ENCODE peak calls at places on chromosome 21, in four cellular contexts. One of them, this sample, is unnamed.
A peak's percentile ranks its signal among the peaks of the same experiment; 100 is the strongest.

GRCh38 chr21:39681845-39682244 is 63.1 kb upstream of the IGSF5 start:
- DNase-seq in IMR-90: peak; percentile 13
- DNase-seq in GM12878: no peak
- DNase-seq in A549: no peak
- DNase-seq in this sample: no peak

GRCh38 chr21:29843818-29844217 is 96.0 kb downstream of the GRIK1 start:
- DNase-seq in IMR-90: no peak
- DNase-seq in GM12878: no peak
- DNase-seq in A549: no peak
- DNase-seq in this sample: no peak

GRCh38 chr21:25838809-25839208 is 104.0 kb downstream of the GABPA start:
- DNase-seq in GM12878: no peak
- DNase-seq in IMR-90: peak; percentile 20
- DNase-seq in A549: no peak
- DNase-seq in this sample: no peak

GRCh38 chr21:17688912-17689874 is 76.5 kb upstream of the BTG3 start:
- DNase-seq in IMR-90: peak; percentile 12
- DNase-seq in A549: no peak
- DNase-seq in GM12878: no peak
- DNase-seq in this sample: peak; percentile 19

GRCh38 chr21:43921602-43921978 is 56.6 kb downstream of the AGPAT3 start:
- DNase-seq in IMR-90: no peak
- DNase-seq in A549: no peak
- DNase-seq in GM12878: peak; percentile 39
- DNase-seq in this sample: peak; percentile 31

GRCh38 chr21:32597205-32597604 is 11.9 kb upstream of the TCP10L start:
- DNase-seq in IMR-90: peak; percentile 95
- DNase-seq in GM12878: no peak
- DNase-seq in A549: peak; percentile 12
- DNase-seq in this sample: no peak

GRCh38 chr21:38343691-38344090 is 86.9 kb downstream of the KCNJ15 start:
- DNase-seq in IMR-90: peak; percentile 49
- DNase-seq in A549: peak; percentile 58
- DNase-seq in GM12878: no peak
- DNase-seq in this sample: no peak

GRCh38 chr21:32599146-32599925 is 12.8 kb downstream of the CFAP298 start:
- DNase-seq in A549: no peak
- DNase-seq in IMR-90: no peak
- DNase-seq in GM12878: no peak
- DNase-seq in this sample: no peak

GRCh38 chr21:44088401-44088780 is 18.8 kb upstream of the PWP2 start:
- DNase-seq in A549: no peak
- DNase-seq in IMR-90: no peak
- DNase-seq in GM12878: no peak
- DNase-seq in this sample: no peak

GRCh38 chr21:32843561-32843960 is 72.0 kb upstream of the PAXBP1 start:
- DNase-seq in IMR-90: no peak
- DNase-seq in A549: no peak
- DNase-seq in GM12878: no peak
- DNase-seq in this sample: no peak

DNA sequence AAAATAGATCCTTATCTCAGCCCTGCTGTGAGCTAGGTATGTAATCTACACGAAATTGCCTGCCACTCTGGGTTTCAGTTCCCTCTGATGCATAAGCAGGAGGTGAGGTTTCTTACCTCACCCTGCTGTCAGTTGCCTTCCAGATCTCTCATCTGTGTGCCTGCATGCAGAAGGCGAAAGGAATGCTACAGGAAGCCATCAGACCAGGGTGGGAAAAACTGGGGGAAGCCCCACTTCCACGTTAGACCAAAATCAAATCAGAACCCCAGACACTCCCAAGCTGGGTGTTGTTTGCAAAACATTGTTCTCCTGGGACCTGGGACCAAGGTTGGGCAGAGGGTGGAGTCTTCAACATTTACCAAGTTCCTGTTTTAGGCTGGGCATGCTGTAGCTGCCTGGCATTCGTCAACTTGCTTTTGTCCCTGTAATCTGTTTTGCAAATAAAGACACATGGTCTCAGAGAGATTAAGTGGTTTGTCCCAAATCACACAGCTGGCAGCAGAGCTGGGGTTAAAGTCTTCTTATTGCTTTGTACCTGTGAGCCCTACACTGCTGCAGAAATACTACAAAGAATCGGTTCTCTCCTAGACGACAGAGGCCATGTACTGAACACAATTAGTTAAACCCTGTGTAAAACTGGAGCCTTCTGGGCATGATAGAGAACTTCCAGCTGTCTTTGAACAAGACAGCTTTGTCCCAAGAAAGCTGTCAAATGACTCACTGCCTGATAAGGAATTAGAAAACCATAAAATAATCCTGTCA is 389.7 kb upstream of the RUNX1 start:
- DNase-seq in IMR-90: peak; percentile 11
- DNase-seq in A549: no peak
- DNase-seq in GM12878: peak; percentile 21
- DNase-seq in this sample: no peak
- TF ChIP-seq SMC3 in IMR-90: no peak
- TF ChIP-seq SMC3 in A549: no peak
- TF ChIP-seq SMC3 in GM12878: no peak
- TF ChIP-seq SMC3 in this sample: no peak

GRCh38 chr21:40795313-40795712 is 51.6 kb downstream of the DSCAM start:
- DNase-seq in IMR-90: no peak
- DNase-seq in GM12878: no peak
- DNase-seq in A549: no peak
- DNase-seq in this sample: no peak
- TF ChIP-seq ELK1 in IMR-90: no peak
- TF ChIP-seq ELK1 in GM12878: no peak
- TF ChIP-seq ELK1 in A549: no peak
- TF ChIP-seq ELK1 in this sample: no peak

GRCh38 chr21:15057290-15057689 is 7.5 kb downstream of the NRIP1 start:
- DNase-seq in GM12878: no peak
- DNase-seq in IMR-90: no peak
- DNase-seq in A549: no peak
- DNase-seq in this sample: no peak

GRCh38 chr21:15060776-15061175 is 4.0 kb downstream of the NRIP1 start:
- DNase-seq in IMR-90: peak; percentile 51
- DNase-seq in GM12878: no peak
- DNase-seq in A549: no peak
- DNase-seq in this sample: peak; percentile 24

GRCh38 chr21:15061284-15061683 is 3.5 kb downstream of the NRIP1 start:
- DNase-seq in IMR-90: no peak
- DNase-seq in A549: no peak
- DNase-seq in GM12878: no peak
- DNase-seq in this sample: no peak

GRCh38 chr21:15059397-15059796 is 5.4 kb downstream of the NRIP1 start:
- DNase-seq in IMR-90: no peak
- DNase-seq in GM12878: no peak
- DNase-seq in A549: no peak
- DNase-seq in this sample: no peak

DNA sequence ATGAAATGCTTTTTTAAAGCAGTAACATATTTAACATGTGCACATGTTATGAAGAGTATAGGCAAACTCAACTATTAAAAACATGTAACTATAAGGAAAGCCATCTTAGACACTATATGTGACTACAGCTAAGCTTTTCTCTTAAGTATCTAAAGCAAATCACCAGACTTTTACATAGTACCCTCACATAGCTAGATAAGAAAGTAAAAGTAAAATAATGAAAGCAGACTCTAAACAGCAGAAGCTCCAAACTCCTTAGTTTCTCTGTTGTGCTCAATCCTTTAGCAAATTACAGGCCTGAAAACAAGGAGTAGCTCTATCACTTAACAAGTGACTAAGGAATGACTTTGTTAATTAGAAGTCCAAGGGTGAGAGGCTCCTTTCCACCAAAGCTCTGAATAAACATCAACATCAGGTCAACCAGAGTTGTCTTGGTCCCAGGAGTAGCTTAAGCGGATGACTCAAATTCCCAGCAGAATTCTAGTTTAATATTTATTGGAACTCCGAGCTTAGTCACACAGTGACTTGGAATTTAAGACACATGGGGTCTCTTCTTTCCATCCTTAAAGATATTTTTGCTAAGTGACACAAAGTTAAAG is 6.0 kb downstream of the NRIP1 start:
- DNase-seq in IMR-90: peak; percentile 68
- DNase-seq in A549: peak; percentile 5
- DNase-seq in GM12878: no peak
- DNase-seq in this sample: peak; percentile 34
- TF ChIP-seq SMC3 in IMR-90: no peak
- TF ChIP-seq SMC3 in A549: no peak
- TF ChIP-seq SMC3 in GM12878: no peak
- TF ChIP-seq SMC3 in this sample: no peak

GRCh38 chr21:42426424-42426823 is 22.7 kb downstream of the UBASH3A start:
- DNase-seq in IMR-90: no peak
- DNase-seq in GM12878: no peak
- DNase-seq in A549: no peak
- DNase-seq in this sample: no peak

GRCh38 chr21:42425603-42425985 is 21.9 kb downstream of the UBASH3A start:
- DNase-seq in IMR-90: no peak
- DNase-seq in GM12878: peak; percentile 84
- DNase-seq in A549: no peak
- DNase-seq in this sample: no peak

GRCh38 chr21:42427809-42428419 is 24.2 kb downstream of the UBASH3A start:
- DNase-seq in A549: no peak
- DNase-seq in GM12878: no peak
- DNase-seq in IMR-90: no peak
- DNase-seq in this sample: no peak

GRCh38 chr21:42424848-42425602 is 21.3 kb downstream of the UBASH3A start:
- DNase-seq in IMR-90: no peak
- DNase-seq in A549: no peak
- DNase-seq in GM12878: no peak
- DNase-seq in this sample: no peak

GRCh38 chr21:42426876-42427480 is 23.3 kb downstream of the UBASH3A start:
- DNase-seq in GM12878: no peak
- DNase-seq in IMR-90: no peak
- DNase-seq in A549: no peak
- DNase-seq in this sample: no peak
- TF ChIP-seq ELK1 in GM12878: no peak
- TF ChIP-seq ELK1 in IMR-90: no peak
- TF ChIP-seq ELK1 in A549: no peak
- TF ChIP-seq ELK1 in this sample: no peak

DNA sequence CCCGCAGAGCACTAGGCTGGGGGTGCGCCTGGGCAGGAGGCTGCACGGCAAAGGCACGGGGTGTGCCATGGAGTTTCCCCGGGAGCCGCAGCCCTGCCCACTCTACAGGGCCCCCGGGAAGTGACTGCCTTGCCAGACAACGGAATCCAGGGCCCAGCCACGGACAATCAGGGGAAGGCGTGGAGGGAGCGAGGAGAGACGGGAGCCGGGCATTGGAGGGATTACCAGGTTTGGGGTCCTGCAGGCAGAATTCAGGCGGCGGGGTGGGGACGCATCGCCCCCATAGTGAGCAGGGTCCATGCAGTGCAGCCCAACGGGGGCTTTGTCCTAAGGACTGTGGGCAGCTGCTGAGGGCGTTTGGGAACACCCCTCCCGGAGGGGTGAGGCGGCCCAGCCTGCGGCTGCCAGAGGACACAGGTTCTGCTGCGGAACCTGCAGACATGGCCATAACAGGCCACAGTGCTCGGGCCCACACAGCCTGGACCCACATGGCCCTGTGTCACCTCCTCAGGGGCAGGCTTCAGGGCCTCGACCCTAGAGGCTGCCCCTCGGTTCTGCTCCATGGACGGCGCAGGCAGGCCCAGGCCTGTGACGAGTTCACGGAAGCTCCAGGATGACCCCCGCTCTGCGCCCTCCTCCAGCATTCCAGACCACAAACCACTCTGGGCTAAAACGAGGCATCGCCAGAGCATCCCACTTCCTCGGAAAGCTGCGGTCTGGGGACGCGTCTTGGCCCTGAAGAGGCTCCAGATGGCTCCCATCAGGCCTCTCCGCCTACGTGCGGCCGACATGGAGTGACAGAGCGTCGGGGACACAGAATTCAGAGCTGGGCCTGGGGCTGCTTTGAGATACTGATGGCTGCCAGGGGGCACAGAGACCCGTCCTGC is 54.5 kb downstream of the COL6A1 start:
- DNase-seq in A549: no peak
- DNase-seq in GM12878: no peak
- DNase-seq in IMR-90: peak; percentile 95
- DNase-seq in this sample: peak; percentile 7
- TF ChIP-seq SMC3 in A549: no peak
- TF ChIP-seq SMC3 in GM12878: no peak
- TF ChIP-seq SMC3 in IMR-90: peak; percentile 18
- TF ChIP-seq SMC3 in this sample: no peak

GRCh38 chr21:45403133-45403824 is 1.7 kb upstream of the COL18A1 start:
- DNase-seq in A549: no peak
- DNase-seq in IMR-90: no peak
- DNase-seq in GM12878: no peak
- DNase-seq in this sample: no peak

GRCh38 chr21:45405271-45405818 is 380 bp downstream of the COL18A1 start:
- DNase-seq in GM12878: no peak
- DNase-seq in A549: peak; percentile 43
- DNase-seq in IMR-90: peak; percentile 34
- DNase-seq in this sample: peak; percentile 95

GRCh38 chr21:45403825-45404725 is 890 bp upstream of the COL18A1 start:
- DNase-seq in A549: no peak
- DNase-seq in GM12878: no peak
- DNase-seq in IMR-90: peak; percentile 31
- DNase-seq in this sample: no peak

GRCh38 chr21:45405819-45406762 is 1.1 kb downstream of the COL18A1 start:
- DNase-seq in IMR-90: peak; percentile 44
- DNase-seq in A549: no peak
- DNase-seq in GM12878: no peak
- DNase-seq in this sample: peak; percentile 40

GRCh38 chr21:45404726-45405270 is at the start of gene COL18A1:
- DNase-seq in A549: peak; percentile 47
- DNase-seq in GM12878: no peak
- DNase-seq in IMR-90: peak; percentile 42
- DNase-seq in this sample: peak; percentile 94
- TF ChIP-seq ELK1 in A549: no peak
- TF ChIP-seq ELK1 in GM12878: no peak
- TF ChIP-seq ELK1 in IMR-90: no peak
- TF ChIP-seq ELK1 in this sample: no peak

DNA sequence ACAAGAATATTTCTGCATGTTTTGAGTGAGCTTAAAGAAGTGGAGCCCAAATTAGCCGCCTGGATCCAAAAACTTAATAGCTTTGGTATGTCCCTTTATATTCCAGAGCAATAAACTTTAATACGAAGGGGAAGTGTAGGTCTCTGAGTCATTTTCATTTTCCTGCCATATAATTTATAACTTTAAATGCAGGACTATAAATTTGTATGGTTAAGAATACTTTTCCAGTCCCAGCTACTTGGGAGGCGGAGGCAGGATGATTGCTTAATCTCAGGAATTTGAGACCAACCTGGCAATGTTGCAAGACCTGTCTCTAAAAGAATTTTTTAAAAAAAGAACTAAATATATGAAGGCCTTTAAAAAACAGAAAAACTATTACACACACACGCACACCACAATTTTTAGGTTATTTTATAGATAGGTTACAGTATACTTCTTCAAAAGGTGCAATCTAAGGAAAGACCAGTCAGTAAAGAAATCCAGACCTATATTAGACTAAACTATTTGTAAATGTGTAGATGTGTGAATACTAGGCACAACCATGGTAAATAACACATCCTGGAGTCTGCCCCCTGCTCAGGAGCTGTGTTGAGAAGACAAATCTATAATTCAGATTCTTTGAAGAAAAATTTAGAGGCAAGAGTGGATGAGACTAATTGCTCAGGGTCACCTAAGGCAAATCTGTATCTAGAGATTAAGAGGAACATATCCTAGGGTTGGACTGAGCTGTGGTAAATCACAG is 80.3 kb downstream of the TTC3 start:
- DNase-seq in GM12878: no peak
- DNase-seq in IMR-90: peak; percentile 88
- DNase-seq in A549: no peak
- DNase-seq in this sample: no peak
- TF ChIP-seq SMC3 in GM12878: no peak
- TF ChIP-seq SMC3 in IMR-90: no peak
- TF ChIP-seq SMC3 in A549: no peak
- TF ChIP-seq SMC3 in this sample: no peak